ENCODE peak calls at places on chromosomes 4 and X, in nine cellular contexts. One of them, this sample, is unnamed.
A peak's percentile ranks its signal among the peaks of the same experiment; 100 is the strongest.

GRCh38 chr4:8910822-8911310 is 39.2 kb upstream of the HMX1 start:
- DNase-seq in CD8-positive, alpha-beta memory T cell: no peak
- DNase-seq in OCI-LY7: no peak
- DNase-seq in heart right ventricle: no peak
- DNase-seq in tibial artery: peak; percentile 59
- DNase-seq in mesenchymal stem cell: no peak
- DNase-seq in upper lobe of left lung: no peak
- DNase-seq in lower lobe of right lung: no peak
- DNase-seq in astrocyte: no peak
- DNase-seq in this sample: peak; percentile 11

GRCh38 chr4:153169811-153170210 is 34.4 kb upstream of the TRIM2 start:
- DNase-seq in upper lobe of left lung: no peak
- DNase-seq in astrocyte: no peak
- DNase-seq in OCI-LY7: no peak
- DNase-seq in CD8-positive, alpha-beta memory T cell: no peak
- DNase-seq in heart right ventricle: no peak
- DNase-seq in tibial artery: no peak
- DNase-seq in lower lobe of right lung: no peak
- DNase-seq in mesenchymal stem cell: no peak
- DNase-seq in this sample: no peak

GRCh38 chrX:138847930-138848329 is 136.4 kb upstream of the FGF13 start:
- DNase-seq in lower lobe of right lung: no peak
- DNase-seq in mesenchymal stem cell: peak; percentile 0
- DNase-seq in tibial artery: no peak
- DNase-seq in OCI-LY7: no peak
- DNase-seq in upper lobe of left lung: no peak
- DNase-seq in CD8-positive, alpha-beta memory T cell: no peak
- DNase-seq in heart right ventricle: no peak
- DNase-seq in astrocyte: peak; percentile 20
- DNase-seq in this sample: peak; percentile 4

GRCh38 chrX:16512401-16512776 is 137.6 kb upstream of the S100G start:
- DNase-seq in upper lobe of left lung: no peak
- DNase-seq in OCI-LY7: no peak
- DNase-seq in heart right ventricle: no peak
- DNase-seq in mesenchymal stem cell: no peak
- DNase-seq in CD8-positive, alpha-beta memory T cell: no peak
- DNase-seq in lower lobe of right lung: no peak
- DNase-seq in tibial artery: no peak
- DNase-seq in astrocyte: no peak
- DNase-seq in this sample: no peak

GRCh38 chr4:87574996-87575395 is 33.3 kb upstream of the DSPP start:
- DNase-seq in CD8-positive, alpha-beta memory T cell: no peak
- DNase-seq in astrocyte: no peak
- DNase-seq in OCI-LY7: no peak
- DNase-seq in heart right ventricle: no peak
- DNase-seq in lower lobe of right lung: no peak
- DNase-seq in upper lobe of left lung: no peak
- DNase-seq in tibial artery: no peak
- DNase-seq in mesenchymal stem cell: peak; percentile 3
- DNase-seq in this sample: no peak

GRCh38 chr4:53821179-53821851 is 230.0 kb upstream of the LNX1 start:
- DNase-seq in heart right ventricle: no peak
- DNase-seq in lower lobe of right lung: no peak
- DNase-seq in upper lobe of left lung: no peak
- DNase-seq in astrocyte: no peak
- DNase-seq in OCI-LY7: no peak
- DNase-seq in tibial artery: no peak
- DNase-seq in mesenchymal stem cell: no peak
- DNase-seq in CD8-positive, alpha-beta memory T cell: no peak
- DNase-seq in this sample: no peak

GRCh38 chrX:118219866-118220265 is 103.3 kb upstream of the KLHL13 start:
- DNase-seq in astrocyte: no peak
- DNase-seq in upper lobe of left lung: no peak
- DNase-seq in mesenchymal stem cell: no peak
- DNase-seq in heart right ventricle: no peak
- DNase-seq in lower lobe of right lung: no peak
- DNase-seq in CD8-positive, alpha-beta memory T cell: no peak
- DNase-seq in OCI-LY7: no peak
- DNase-seq in tibial artery: no peak
- DNase-seq in this sample: no peak

GRCh38 chr4:57504139-57504538 is 394.0 kb upstream of the IGFBP7 start:
- DNase-seq in heart right ventricle: no peak
- DNase-seq in mesenchymal stem cell: no peak
- DNase-seq in upper lobe of left lung: no peak
- DNase-seq in astrocyte: no peak
- DNase-seq in OCI-LY7: no peak
- DNase-seq in lower lobe of right lung: no peak
- DNase-seq in tibial artery: no peak
- DNase-seq in CD8-positive, alpha-beta memory T cell: no peak
- DNase-seq in this sample: no peak

GRCh38 chr4:54228064-54228527 is 997 bp upstream of the PDGFRA start:
- DNase-seq in CD8-positive, alpha-beta memory T cell: no peak
- DNase-seq in upper lobe of left lung: peak; percentile 47
- DNase-seq in tibial artery: peak; percentile 88
- DNase-seq in mesenchymal stem cell: peak; percentile 89
- DNase-seq in lower lobe of right lung: peak; percentile 62
- DNase-seq in heart right ventricle: peak; percentile 75
- DNase-seq in OCI-LY7: no peak
- DNase-seq in astrocyte: peak; percentile 57
- DNase-seq in this sample: peak; percentile 85

GRCh38 chr4:149140841-149141240 is 674.8 kb downstream of the IQCM start:
- DNase-seq in OCI-LY7: no peak
- DNase-seq in CD8-positive, alpha-beta memory T cell: no peak
- DNase-seq in tibial artery: no peak
- DNase-seq in lower lobe of right lung: no peak
- DNase-seq in mesenchymal stem cell: no peak
- DNase-seq in heart right ventricle: no peak
- DNase-seq in upper lobe of left lung: no peak
- DNase-seq in astrocyte: no peak
- DNase-seq in this sample: no peak

GRCh38 chr4:22315643-22316042 is 200.2 kb downstream of the ADGRA3 start:
- DNase-seq in tibial artery: no peak
- DNase-seq in heart right ventricle: no peak
- DNase-seq in OCI-LY7: no peak
- DNase-seq in CD8-positive, alpha-beta memory T cell: no peak
- DNase-seq in upper lobe of left lung: no peak
- DNase-seq in astrocyte: peak; percentile 8
- DNase-seq in mesenchymal stem cell: no peak
- DNase-seq in lower lobe of right lung: no peak
- DNase-seq in this sample: no peak

GRCh38 chr4:20805716-20806115 is 105.5 kb downstream of the PACRGL start:
- DNase-seq in CD8-positive, alpha-beta memory T cell: no peak
- DNase-seq in lower lobe of right lung: no peak
- DNase-seq in upper lobe of left lung: no peak
- DNase-seq in astrocyte: no peak
- DNase-seq in heart right ventricle: no peak
- DNase-seq in OCI-LY7: no peak
- DNase-seq in mesenchymal stem cell: no peak
- DNase-seq in tibial artery: no peak
- DNase-seq in this sample: no peak

GRCh38 chrX:151082077-151082948 is 94.1 kb upstream of the GPR50 start:
- DNase-seq in CD8-positive, alpha-beta memory T cell: peak; percentile 41
- DNase-seq in lower lobe of right lung: peak; percentile 76
- DNase-seq in OCI-LY7: peak; percentile 43
- DNase-seq in tibial artery: peak; percentile 69
- DNase-seq in heart right ventricle: peak; percentile 25
- DNase-seq in mesenchymal stem cell: peak; percentile 47
- DNase-seq in upper lobe of left lung: peak; percentile 51
- DNase-seq in astrocyte: peak; percentile 7
- DNase-seq in this sample: peak; percentile 47

GRCh38 chrX:103586314-103586646 is 965 bp downstream of the TCEAL4 start:
- DNase-seq in astrocyte: no peak
- DNase-seq in lower lobe of right lung: peak; percentile 40
- DNase-seq in OCI-LY7: no peak
- DNase-seq in CD8-positive, alpha-beta memory T cell: no peak
- DNase-seq in mesenchymal stem cell: peak; percentile 0
- DNase-seq in upper lobe of left lung: no peak
- DNase-seq in tibial artery: no peak
- DNase-seq in heart right ventricle: no peak
- DNase-seq in this sample: no peak

GRCh38 chr4:145418739-145419138 is 62.9 kb upstream of the SMAD1 start:
- DNase-seq in upper lobe of left lung: no peak
- DNase-seq in OCI-LY7: no peak
- DNase-seq in heart right ventricle: no peak
- DNase-seq in astrocyte: no peak
- DNase-seq in tibial artery: no peak
- DNase-seq in lower lobe of right lung: no peak
- DNase-seq in CD8-positive, alpha-beta memory T cell: no peak
- DNase-seq in mesenchymal stem cell: no peak
- DNase-seq in this sample: no peak

GRCh38 chr4:138697771-138698170 is 317.8 kb upstream of the NOCT start:
- DNase-seq in upper lobe of left lung: no peak
- DNase-seq in lower lobe of right lung: no peak
- DNase-seq in OCI-LY7: no peak
- DNase-seq in heart right ventricle: no peak
- DNase-seq in CD8-positive, alpha-beta memory T cell: no peak
- DNase-seq in astrocyte: peak; percentile 67
- DNase-seq in mesenchymal stem cell: no peak
- DNase-seq in tibial artery: no peak
- DNase-seq in this sample: no peak

GRCh38 chrX:15576019-15576418 is 24.7 kb downstream of the ACE2 start:
- DNase-seq in mesenchymal stem cell: peak; percentile 32
- DNase-seq in astrocyte: peak; percentile 13
- DNase-seq in lower lobe of right lung: no peak
- DNase-seq in OCI-LY7: no peak
- DNase-seq in upper lobe of left lung: no peak
- DNase-seq in tibial artery: no peak
- DNase-seq in CD8-positive, alpha-beta memory T cell: no peak
- DNase-seq in heart right ventricle: no peak
- DNase-seq in this sample: no peak

GRCh38 chrX:121496966-121497365 is 449.6 kb downstream of the GLUD2 start:
- DNase-seq in heart right ventricle: no peak
- DNase-seq in OCI-LY7: no peak
- DNase-seq in CD8-positive, alpha-beta memory T cell: no peak
- DNase-seq in upper lobe of left lung: no peak
- DNase-seq in astrocyte: peak; percentile 7
- DNase-seq in tibial artery: no peak
- DNase-seq in lower lobe of right lung: no peak
- DNase-seq in mesenchymal stem cell: no peak
- DNase-seq in this sample: no peak

GRCh38 chrX:92247076-92247475 is 467.9 kb downstream of the PCDH11X start:
- DNase-seq in CD8-positive, alpha-beta memory T cell: no peak
- DNase-seq in lower lobe of right lung: no peak
- DNase-seq in tibial artery: no peak
- DNase-seq in mesenchymal stem cell: peak; percentile 6
- DNase-seq in OCI-LY7: no peak
- DNase-seq in astrocyte: peak; percentile 67
- DNase-seq in heart right ventricle: no peak
- DNase-seq in upper lobe of left lung: no peak
- DNase-seq in this sample: no peak

DNA sequence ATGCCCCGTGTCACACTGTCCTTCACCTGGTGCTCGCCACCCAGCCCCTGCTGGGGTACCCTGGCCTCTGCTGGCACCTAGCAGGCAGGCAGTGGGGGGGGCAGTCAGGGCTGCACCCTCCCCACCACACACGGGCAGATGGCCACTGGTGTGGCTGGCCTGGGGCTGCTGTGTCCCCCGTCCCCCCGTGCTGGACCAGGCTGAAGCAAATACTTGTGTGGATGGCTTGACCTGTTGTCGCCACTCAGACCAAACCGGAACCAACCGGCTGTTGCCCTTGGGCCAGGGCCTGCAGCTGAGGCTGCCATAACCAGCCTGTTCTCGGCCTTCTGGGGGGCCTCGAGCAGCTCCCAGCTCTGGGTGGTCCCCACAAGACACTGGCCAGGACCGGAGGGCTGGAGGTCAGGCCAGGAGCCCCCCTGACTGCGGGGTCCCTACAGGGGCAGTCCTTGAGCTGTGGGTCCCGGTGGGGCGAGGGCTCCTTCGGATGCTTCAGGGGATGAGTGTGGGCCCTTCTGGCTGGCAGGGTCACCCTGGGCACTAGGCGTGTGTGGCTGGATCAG is 4.3 kb downstream of the FGFR3 start:
- DNase-seq in upper lobe of left lung: no peak
- DNase-seq in OCI-LY7: no peak
- DNase-seq in CD8-positive, alpha-beta memory T cell: no peak
- DNase-seq in lower lobe of right lung: no peak
- DNase-seq in heart right ventricle: no peak
- DNase-seq in astrocyte: no peak
- DNase-seq in tibial artery: no peak
- DNase-seq in mesenchymal stem cell: no peak
- DNase-seq in this sample: no peak
- H3K4me1 ChIP-seq in upper lobe of left lung: peaks cover 24% of the 10 kb centered on the region
- H3K4me1 ChIP-seq in OCI-LY7: no peaks in the 10 kb centered on the region
- H3K4me1 ChIP-seq in CD8-positive, alpha-beta memory T cell: peaks cover 12% of the 10 kb centered on the region
- H3K4me1 ChIP-seq in lower lobe of right lung: peaks cover 21% of the 10 kb centered on the region
- H3K4me1 ChIP-seq in heart right ventricle: peaks cover 18% of the 10 kb centered on the region
- H3K4me1 ChIP-seq in astrocyte: no peaks in the 10 kb centered on the region
- H3K4me1 ChIP-seq in tibial artery: peaks cover 24% of the 10 kb centered on the region
- H3K4me1 ChIP-seq in mesenchymal stem cell: peaks cover 32% of the 10 kb centered on the region
- H3K4me1 ChIP-seq in this sample: peaks cover 36% of the 10 kb centered on the region

GRCh38 chr4:168919706-168920324 is 90.2 kb downstream of the CBR4 start:
- DNase-seq in upper lobe of left lung: no peak
- DNase-seq in OCI-LY7: no peak
- DNase-seq in heart right ventricle: no peak
- DNase-seq in CD8-positive, alpha-beta memory T cell: no peak
- DNase-seq in astrocyte: no peak
- DNase-seq in lower lobe of right lung: no peak
- DNase-seq in tibial artery: no peak
- DNase-seq in mesenchymal stem cell: no peak
- DNase-seq in this sample: no peak
- H3K9me3 ChIP-seq in upper lobe of left lung: no peaks in the 10 kb centered on the region
- H3K9me3 ChIP-seq in OCI-LY7: no peaks in the 10 kb centered on the region
- H3K9me3 ChIP-seq in heart right ventricle: no peaks in the 10 kb centered on the region
- H3K9me3 ChIP-seq in CD8-positive, alpha-beta memory T cell: no peaks in the 10 kb centered on the region
- H3K9me3 ChIP-seq in astrocyte: no peaks in the 10 kb centered on the region
- H3K9me3 ChIP-seq in lower lobe of right lung: no peaks in the 10 kb centered on the region
- H3K9me3 ChIP-seq in tibial artery: no peaks in the 10 kb centered on the region
- H3K9me3 ChIP-seq in mesenchymal stem cell: no peaks in the 10 kb centered on the region
- H3K9me3 ChIP-seq in this sample: no peaks in the 10 kb centered on the region

GRCh38 chr4:11857881-11858280 is 429.2 kb upstream of the HS3ST1 start:
- DNase-seq in astrocyte: no peak
- DNase-seq in upper lobe of left lung: no peak
- DNase-seq in CD8-positive, alpha-beta memory T cell: no peak
- DNase-seq in mesenchymal stem cell: no peak
- DNase-seq in tibial artery: no peak
- DNase-seq in OCI-LY7: no peak
- DNase-seq in lower lobe of right lung: no peak
- DNase-seq in heart right ventricle: no peak
- DNase-seq in this sample: no peak
- H3K4me1 ChIP-seq in astrocyte: no peaks in the 10 kb centered on the region
- H3K4me1 ChIP-seq in upper lobe of left lung: no peaks in the 10 kb centered on the region
- H3K4me1 ChIP-seq in CD8-positive, alpha-beta memory T cell: no peaks in the 10 kb centered on the region
- H3K4me1 ChIP-seq in mesenchymal stem cell: no peaks in the 10 kb centered on the region
- H3K4me1 ChIP-seq in tibial artery: no peaks in the 10 kb centered on the region
- H3K4me1 ChIP-seq in OCI-LY7: no peaks in the 10 kb centered on the region
- H3K4me1 ChIP-seq in lower lobe of right lung: no peaks in the 10 kb centered on the region
- H3K4me1 ChIP-seq in heart right ventricle: no peaks in the 10 kb centered on the region
- H3K4me1 ChIP-seq in this sample: no peaks in the 10 kb centered on the region

DNA sequence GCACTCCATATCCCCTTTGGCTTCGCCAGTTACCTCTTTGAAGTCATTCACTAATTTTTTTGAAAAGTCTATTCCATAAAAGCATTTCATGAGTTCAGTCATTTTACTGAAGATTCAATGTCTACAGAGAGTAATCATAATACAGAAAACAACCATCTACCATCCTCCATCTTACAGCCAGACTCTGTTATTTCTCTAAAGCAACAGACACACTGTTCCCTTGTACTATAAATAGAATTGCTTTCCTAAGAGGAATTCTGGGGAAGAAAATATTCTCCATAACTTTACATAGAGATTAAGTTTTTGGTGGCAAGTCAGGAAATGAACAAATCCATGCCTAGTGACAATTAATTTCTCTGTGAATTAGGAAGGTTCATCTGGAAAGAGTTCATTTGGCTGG is 37.0 kb downstream of the XK start:
- DNase-seq in lower lobe of right lung: no peak
- DNase-seq in astrocyte: no peak
- DNase-seq in tibial artery: no peak
- DNase-seq in upper lobe of left lung: no peak
- DNase-seq in mesenchymal stem cell: no peak
- DNase-seq in heart right ventricle: no peak
- DNase-seq in CD8-positive, alpha-beta memory T cell: no peak
- DNase-seq in OCI-LY7: no peak
- DNase-seq in this sample: no peak
- H3K9me3 ChIP-seq in lower lobe of right lung: no peaks in the 10 kb centered on the region
- H3K9me3 ChIP-seq in astrocyte: no peaks in the 10 kb centered on the region
- H3K9me3 ChIP-seq in tibial artery: no peaks in the 10 kb centered on the region
- H3K9me3 ChIP-seq in upper lobe of left lung: no peaks in the 10 kb centered on the region
- H3K9me3 ChIP-seq in mesenchymal stem cell: no peaks in the 10 kb centered on the region
- H3K9me3 ChIP-seq in heart right ventricle: no peaks in the 10 kb centered on the region
- H3K9me3 ChIP-seq in CD8-positive, alpha-beta memory T cell: no peaks in the 10 kb centered on the region
- H3K9me3 ChIP-seq in OCI-LY7: no peaks in the 10 kb centered on the region
- H3K9me3 ChIP-seq in this sample: no peaks in the 10 kb centered on the region